ENCODE peak calls at places on chromosome 20, in five cellular contexts. One of them, this sample, is unnamed.

GRCh38 chr20:37837934-37838333 is 65.0 kb upstream of the VSTM2L start:
- DNase-seq in neural crest cell: no peak
- DNase-seq in WERI-Rb-1: peak
- DNase-seq in ACHN: no peak
- DNase-seq in colonic mucosa: no peak
- DNase-seq in this sample: no peak

GRCh38 chr20:37526839-37527637 is 638 bp downstream of the BLCAP start:
- DNase-seq in neural crest cell: no peak
- DNase-seq in WERI-Rb-1: no peak
- DNase-seq in ACHN: peak
- DNase-seq in colonic mucosa: no peak
- DNase-seq in this sample: no peak

GRCh38 chr20:18263723-18264122 is 24.6 kb upstream of the ZNF133 start:
- DNase-seq in neural crest cell: no peak
- DNase-seq in WERI-Rb-1: no peak
- DNase-seq in ACHN: peak
- DNase-seq in colonic mucosa: peak
- DNase-seq in this sample: peak

GRCh38 chr20:37314617-37315292 is 25.3 kb downstream of the MANBAL start:
- DNase-seq in neural crest cell: no peak
- DNase-seq in WERI-Rb-1: no peak
- DNase-seq in ACHN: no peak
- DNase-seq in colonic mucosa: no peak
- DNase-seq in this sample: no peak

GRCh38 chr20:63698739-63699465 is 2.5 kb downstream of the TNFRSF6B start:
- DNase-seq in neural crest cell: no peak
- DNase-seq in WERI-Rb-1: no peak
- DNase-seq in ACHN: peak
- DNase-seq in colonic mucosa: no peak
- DNase-seq in this sample: peak

GRCh38 chr20:18397090-18397489 is 69.7 kb downstream of the DZANK1 start:
- DNase-seq in neural crest cell: no peak
- DNase-seq in WERI-Rb-1: no peak
- DNase-seq in ACHN: no peak
- DNase-seq in colonic mucosa: no peak
- DNase-seq in this sample: no peak

GRCh38 chr20:37406010-37406998 is 60.4 kb downstream of the SRC start:
- DNase-seq in neural crest cell: peak
- DNase-seq in WERI-Rb-1: peak
- DNase-seq in ACHN: peak
- DNase-seq in colonic mucosa: no peak
- DNase-seq in this sample: no peak

GRCh38 chr20:53399131-53399530 is 194.5 kb downstream of the ZNF217 start:
- DNase-seq in neural crest cell: no peak
- DNase-seq in WERI-Rb-1: no peak
- DNase-seq in ACHN: no peak
- DNase-seq in colonic mucosa: no peak
- DNase-seq in this sample: no peak

GRCh38 chr20:40938020-40938419 is 90.6 kb upstream of the TOP1 start:
- DNase-seq in neural crest cell: no peak
- DNase-seq in WERI-Rb-1: no peak
- DNase-seq in ACHN: no peak
- DNase-seq in colonic mucosa: no peak
- DNase-seq in this sample: no peak

GRCh38 chr20:17645546-17646208 is 36.4 kb downstream of the RRBP1 start:
- DNase-seq in neural crest cell: no peak
- DNase-seq in WERI-Rb-1: no peak
- DNase-seq in ACHN: no peak
- DNase-seq in colonic mucosa: no peak
- DNase-seq in this sample: no peak

GRCh38 chr20:53080969-53081871 is 109.1 kb downstream of the TSHZ2 start:
- DNase-seq in neural crest cell: no peak
- DNase-seq in WERI-Rb-1: no peak
- DNase-seq in ACHN: no peak
- DNase-seq in colonic mucosa: peak
- DNase-seq in this sample: no peak

GRCh38 chr20:38609828-38610227 is 8.2 kb downstream of the ARHGAP40 start:
- DNase-seq in neural crest cell: no peak
- DNase-seq in WERI-Rb-1: no peak
- DNase-seq in ACHN: no peak
- DNase-seq in colonic mucosa: no peak
- DNase-seq in this sample: no peak

GRCh38 chr20:23143098-23143497 is 57.0 kb upstream of the CD93 start:
- DNase-seq in neural crest cell: no peak
- DNase-seq in WERI-Rb-1: no peak
- DNase-seq in ACHN: peak
- DNase-seq in colonic mucosa: no peak
- DNase-seq in this sample: no peak

GRCh38 chr20:62183426-62184142 is 756 bp downstream of the MTG2 start:
- DNase-seq in neural crest cell: no peak
- DNase-seq in WERI-Rb-1: no peak
- DNase-seq in ACHN: peak
- DNase-seq in colonic mucosa: no peak
- DNase-seq in this sample: no peak

GRCh38 chr20:1462834-1463233 is 3.8 kb downstream of the NSFL1C start:
- DNase-seq in neural crest cell: no peak
- DNase-seq in WERI-Rb-1: no peak
- DNase-seq in ACHN: no peak
- DNase-seq in colonic mucosa: no peak
- DNase-seq in this sample: no peak

This sample was measured in smooth muscle cell of the brain vasculature.